ENCODE peak calls at places on chromosomes 3 and 15, in six cellular contexts. T is HCT116, U is endodermal cell, Q is ascending aorta, X is neural crest cell, G is A549. P is an unnamed sample.

GRCh38 chr3:142963266-142964149 is at the start of gene PAQR9:
- DNase-seq in T (no peak), U (peak; percentile 89), Q (no peak), X (peak; percentile 49), G (peak; percentile 58), P (peak; percentile 30)

GRCh38 chr15:80072285-80072684 is 12.8 kb downstream of the ZFAND6 start:
- DNase-seq in T (peak; percentile 87), U (no peak), Q (no peak), X (no peak), G (peak; percentile 71), P (peak; percentile 10)

GRCh38 chr15:87961851-87962816 is 294.4 kb downstream of the NTRK3 start:
- DNase-seq in T (no peak), U (no peak), Q (no peak), X (no peak), G (no peak), P (peak; percentile 39)

GRCh38 chr15:75869446-75869845 is 26.2 kb downstream of the UBE2Q2 start:
- DNase-seq in T (no peak), U (no peak), Q (no peak), X (no peak), G (no peak), P (no peak)

GRCh38 chr3:85576091-85576690 is 617.4 kb downstream of the CADM2 start:
- DNase-seq in T (peak; percentile 24), U (peak; percentile 87), Q (peak; percentile 69), X (peak; percentile 58), G (peak; percentile 13), P (peak; percentile 67)

GRCh38 chr15:98312913-98313312 is 335.4 kb upstream of the IGF1R start:
- DNase-seq in T (no peak), U (no peak), Q (no peak), X (no peak), G (no peak), P (no peak)

GRCh38 chr3:13013994-13014754 is 59.1 kb downstream of the IQSEC1 start:
- DNase-seq in T (no peak), U (no peak), Q (no peak), X (no peak), G (no peak), P (no peak)

GRCh38 chr3:195916291-195916690 is 7.9 kb upstream of the TNK2 start:
- DNase-seq in T (no peak), U (peak; percentile 46), Q (peak; percentile 61), X (no peak), G (no peak), P (no peak)

GRCh38 chr15:56817266-56817665 is 84.0 kb upstream of the ZNF280D start:
- DNase-seq in T (no peak), U (no peak), Q (no peak), X (no peak), G (no peak), P (no peak)

GRCh38 chr3:184712579-184713355 is 903 bp upstream of the MAGEF1 start:
- DNase-seq in T (no peak), U (no peak), Q (no peak), X (no peak), G (no peak), P (no peak)

GRCh38 chr3:197154-197855 is 742 bp downstream of the CHL1 start:
- DNase-seq in T (no peak), U (peak; percentile 64), Q (no peak), X (peak; percentile 13), G (peak; percentile 7), P (peak; percentile 4)

GRCh38 chr15:74843445-74843828 is 481 bp upstream of the ULK3 start:
- DNase-seq in T (no peak), U (no peak), Q (no peak), X (no peak), G (no peak), P (no peak)

GRCh38 chr3:134642445-134643149 is 8.2 kb downstream of the KY start:
- DNase-seq in T (no peak), U (peak; percentile 60), Q (no peak), X (no peak), G (no peak), P (no peak)

GRCh38 chr15:30921781-30922371 is 18.2 kb downstream of the FAN1 start:
- DNase-seq in T (no peak), U (peak; percentile 61), Q (no peak), X (no peak), G (no peak), P (no peak)

GRCh38 chr3:58955308-58955707 is 94.5 kb downstream of the CFAP20DC start:
- DNase-seq in T (no peak), U (peak; percentile 45), Q (no peak), X (no peak), G (no peak), P (no peak)

GRCh38 chr15:52797625-52798501 is 7.7 kb upstream of the ONECUT1 start:
- DNase-seq in T (no peak), U (peak; percentile 60), Q (no peak), X (no peak), G (no peak), P (no peak)

GRCh38 chr3:128170866-128171516 is 17.7 kb downstream of the EEFSEC start:
- DNase-seq in T (peak; percentile 56), U (peak; percentile 68), Q (no peak), X (peak; percentile 55), G (peak; percentile 67), P (peak; percentile 77)

GRCh38 chr3:138389841-138390581 is 41.6 kb downstream of the MRAS start:
- DNase-seq in T (peak; percentile 76), U (no peak), Q (no peak), X (no peak), G (peak; percentile 54), P (no peak)

GRCh38 chr3:65672876-65673815 is 365.6 kb downstream of the MAGI1 start:
- DNase-seq in T (peak; percentile 43), U (peak; percentile 85), Q (no peak), X (peak; percentile 62), G (peak; percentile 9), P (peak; percentile 65)

GRCh38 chr3:32815812-32816438 is 1.9 kb upstream of the TRIM71 start:
- DNase-seq in T (no peak), U (peak; percentile 80), Q (no peak), X (peak; percentile 41), G (no peak), P (peak; percentile 31)

GRCh38 chr15:98775498-98776230 is 127.3 kb downstream of the IGF1R start:
- DNase-seq in T (no peak), U (no peak), Q (no peak), X (no peak), G (no peak), P (no peak)

GRCh38 chr3:105523496-105523895 is 156.8 kb downstream of the ALCAM start:
- DNase-seq in T (no peak), U (no peak), Q (no peak), X (no peak), G (no peak), P (no peak)

GRCh38 chr15:66046326-66046725 is 177.0 kb downstream of the RAB11A start:
- DNase-seq in T (no peak), U (no peak), Q (no peak), X (no peak), G (no peak), P (no peak)

GRCh38 chr15:66046751-66047150 is 177.5 kb downstream of the RAB11A start:
- DNase-seq in T (no peak), U (no peak), Q (no peak), X (no peak), G (no peak), P (no peak)

GRCh38 chr15:66045542-66045941 is 176.3 kb downstream of the RAB11A start:
- DNase-seq in T (no peak), U (no peak), Q (no peak), X (no peak), G (no peak), P (no peak)

GRCh38 chr15:66044837-66045236 is 175.5 kb downstream of the RAB11A start:
- DNase-seq in T (no peak), U (no peak), Q (no peak), X (no peak), G (no peak), P (no peak)

GRCh38 chr15:66047321-66048024 is 178.2 kb downstream of the RAB11A start:
- DNase-seq in T (no peak), U (no peak), Q (no peak), X (no peak), G (no peak), P (no peak)
- TF ChIP-seq CTCF in T (no peak), U (no peak), Q (no peak), X (no peak), G (no peak), P (no peak)

GRCh38 chr3:146581877-146582508 is 23.2 kb downstream of the PLSCR5 start:
- DNase-seq in T (no peak), U (no peak), Q (no peak), X (no peak), G (no peak), P (no peak)

GRCh38 chr3:146574173-146574572 is 29.8 kb upstream of the PLSCR1 start:
- DNase-seq in T (no peak), U (no peak), Q (no peak), X (no peak), G (no peak), P (no peak)

GRCh38 chr3:146581080-146581601 is 24.0 kb downstream of the PLSCR5 start:
- DNase-seq in T (no peak), U (no peak), Q (no peak), X (no peak), G (no peak), P (no peak)

DNA sequence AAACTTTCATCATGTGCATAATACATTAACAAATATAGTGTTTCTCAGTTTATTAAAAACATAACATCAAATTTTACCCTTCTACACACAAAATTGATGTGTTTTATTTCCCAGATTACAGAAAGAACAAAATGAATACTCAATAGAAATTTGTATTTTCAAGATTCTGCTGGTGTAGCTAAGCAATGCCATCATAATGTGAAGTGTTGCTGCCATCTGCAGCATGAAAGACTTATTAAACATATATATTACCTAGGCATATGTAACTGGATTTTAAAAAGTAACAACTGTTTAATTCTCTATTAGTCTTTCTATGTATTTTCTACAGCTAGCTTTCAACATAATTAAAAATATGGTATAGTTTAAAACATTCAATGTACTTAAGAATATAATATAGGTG is 27.5 kb downstream of the PLSCR5 start:
- DNase-seq in T (peak; percentile 47), U (no peak), Q (no peak), X (no peak), G (no peak), P (no peak)
- TF ChIP-seq CTCF in T (peak; percentile 75), U (peak; percentile 75), Q (peak; percentile 34), X (peak; percentile 74), G (peak; percentile 82), P (no peak)

GRCh38 chr3:131526801-131527347 is 24.1 kb upstream of the MRPL3 start:
- DNase-seq in T (no peak), U (peak; percentile 97), Q (no peak), X (peak; percentile 44), G (peak; percentile 38), P (peak; percentile 26)
- TF ChIP-seq CTCF in T (no peak), U (peak; percentile 83), Q (no peak), X (peak; percentile 47), G (peak; percentile 37), P (no peak)

DNA sequence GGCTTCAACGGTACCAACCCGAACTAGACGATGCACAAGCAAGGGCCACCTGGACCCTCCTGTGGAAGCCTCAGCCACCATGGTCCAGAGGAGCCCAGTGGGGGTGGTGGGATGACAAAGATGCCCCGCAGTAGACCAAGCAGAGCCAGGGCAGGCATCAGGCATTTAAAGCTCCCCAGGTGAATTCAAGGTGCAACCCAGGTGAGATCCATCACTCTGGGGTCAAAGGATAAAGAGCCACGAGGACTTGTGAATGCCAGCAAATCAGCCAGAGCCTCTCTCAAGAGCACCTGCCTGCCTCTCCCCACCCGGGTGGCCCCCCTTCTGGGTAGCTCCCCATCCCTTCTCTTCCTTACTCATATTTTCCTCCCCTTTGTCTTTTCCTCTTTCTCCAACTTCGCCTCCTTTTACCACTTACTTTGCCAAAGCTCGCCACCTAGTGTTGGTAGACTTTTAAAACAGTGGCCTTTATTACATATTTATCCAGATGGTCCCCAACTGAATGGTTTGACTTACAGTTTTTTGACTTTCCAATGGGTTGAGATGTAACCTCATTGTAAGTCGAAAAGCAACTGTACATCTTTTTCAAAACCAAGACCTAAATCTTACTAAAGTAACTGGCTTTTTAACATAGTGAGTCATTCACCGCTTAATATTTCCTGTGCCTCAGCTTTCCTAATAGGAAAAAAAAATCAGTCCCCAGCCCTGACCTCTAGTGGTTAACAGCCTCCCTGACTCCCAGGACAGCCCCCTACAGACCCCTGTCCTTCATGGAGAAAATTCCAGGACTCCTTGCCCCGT is 18.8 kb downstream of the PLA2G4F start:
- DNase-seq in T (peak; percentile 57), U (peak; percentile 62), Q (peak; percentile 61), X (peak; percentile 22), G (peak; percentile 43), P (peak; percentile 40)
- TF ChIP-seq CTCF in T (peak; percentile 94), U (peak; percentile 76), Q (peak; percentile 43), X (peak; percentile 71), G (peak; percentile 60), P (peak; percentile 72)

P was measured in endothelial cell.